ENCODE peak calls at places on chromosome 13, in four cellular contexts. P is AG10803, M is GM12878, D is GM23338. U is an unnamed sample.

GRCh38 chr13:52348081-52348480 is 57.9 kb downstream of the THSD1 start:
- DNase-seq in P (peak), M (no peak), D (no peak), U (peak)

GRCh38 chr13:30978981-30979956 is 46.8 kb downstream of the TEX26 start:
- DNase-seq in P (no peak), M (no peak), D (peak), U (no peak)

GRCh38 chr13:27273658-27274425 is 3.2 kb downstream of the RASL11A start:
- DNase-seq in P (no peak), M (no peak), D (no peak), U (no peak)

GRCh38 chr13:66424417-66424816 is 805.7 kb downstream of the PCDH9 start:
- DNase-seq in P (peak), M (no peak), D (no peak), U (no peak)

GRCh38 chr13:101739382-101740178 is 287.1 kb downstream of the ITGBL1 start:
- DNase-seq in P (no peak), M (peak), D (no peak), U (no peak)

GRCh38 chr13:113116871-113117271 is 5.7 kb upstream of the F10 start:
- DNase-seq in P (no peak), M (no peak), D (no peak), U (no peak)

GRCh38 chr13:46553521-46553885 is 533 bp downstream of the LRCH1 start:
- DNase-seq in P (no peak), M (no peak), D (peak), U (no peak)

GRCh38 chr13:36998624-36999041 is 507 bp downstream of the ALG5 start:
- DNase-seq in P (peak), M (no peak), D (peak), U (no peak)

GRCh38 chr13:29802621-29803020 is 47.8 kb downstream of the UBL3 start:
- DNase-seq in P (peak), M (no peak), D (no peak), U (no peak)

GRCh38 chr13:113407531-113408393 is 43.8 kb upstream of the GRTP1 start:
- DNase-seq in P (no peak), M (no peak), D (no peak), U (no peak)

GRCh38 chr13:78608705-78609463 is 5.5 kb upstream of the POU4F1 start:
- DNase-seq in P (no peak), M (no peak), D (peak), U (no peak)

GRCh38 chr13:112145221-112146072 is 78.5 kb downstream of the SOX1 start:
- DNase-seq in P (no peak), M (no peak), D (no peak), U (no peak)

GRCh38 chr13:99577934-99578917 is 77.0 kb downstream of the TM9SF2 start:
- DNase-seq in P (peak), M (no peak), D (peak), U (no peak)

GRCh38 chr13:69109891-69110525 is 997.6 kb upstream of the ATXN8OS start:
- DNase-seq in P (no peak), M (no peak), D (peak), U (no peak)

GRCh38 chr13:98014766-98015165 is 61.3 kb downstream of the IPO5 start:
- DNase-seq in P (peak), M (no peak), D (no peak), U (peak)

GRCh38 chr13:91017031-91017668 is 330.3 kb upstream of the MIR17HG start:
- DNase-seq in P (peak), M (peak), D (peak), U (no peak)
- TF ChIP-seq CTCF in P (peak), M (peak), D (peak), U (peak)

DNA sequence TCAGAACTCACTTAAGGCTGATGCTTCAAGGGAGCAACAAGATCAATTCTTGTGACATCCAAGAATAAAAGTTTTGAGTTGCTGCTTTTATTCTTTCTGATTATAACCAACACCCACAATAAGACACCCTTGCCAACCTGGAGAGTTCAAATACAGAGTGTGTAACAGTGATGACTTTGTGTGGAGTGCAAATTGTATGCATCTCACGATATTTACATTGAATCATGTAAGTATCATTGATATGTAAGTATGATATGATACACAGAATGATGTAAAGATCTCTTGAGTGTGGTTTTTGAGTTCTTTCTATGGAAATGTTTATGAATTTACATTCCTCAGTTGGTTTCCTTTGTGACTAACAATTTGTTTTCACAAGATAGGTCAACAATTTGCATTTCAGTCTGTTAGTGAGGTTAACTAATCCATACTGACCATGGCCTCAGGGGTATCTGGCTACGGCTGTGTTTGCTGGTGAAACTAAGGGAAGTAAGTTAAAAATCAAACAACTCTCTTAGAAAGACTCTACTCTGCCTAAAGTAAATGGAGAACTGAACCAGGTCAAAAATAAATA is 12.4 kb downstream of the LHFPL6 start:
- DNase-seq in P (no peak), M (no peak), D (no peak), U (no peak)
- H3K4me3 ChIP-seq in P (no peak), M (no peak), D (no peak), U (no peak)

GRCh38 chr13:76826527-76826926 is 59.7 kb downstream of the KCTD12 start:
- DNase-seq in P (no peak), M (no peak), D (no peak), U (no peak)

GRCh38 chr13:76825415-76825814 is 60.8 kb downstream of the KCTD12 start:
- DNase-seq in P (peak), M (no peak), D (no peak), U (no peak)

GRCh38 chr13:76820759-76821158 is 65.4 kb downstream of the KCTD12 start:
- DNase-seq in P (peak), M (no peak), D (peak), U (no peak)

GRCh38 chr13:76823969-76824368 is 62.2 kb downstream of the KCTD12 start:
- DNase-seq in P (peak), M (no peak), D (no peak), U (no peak)

DNA sequence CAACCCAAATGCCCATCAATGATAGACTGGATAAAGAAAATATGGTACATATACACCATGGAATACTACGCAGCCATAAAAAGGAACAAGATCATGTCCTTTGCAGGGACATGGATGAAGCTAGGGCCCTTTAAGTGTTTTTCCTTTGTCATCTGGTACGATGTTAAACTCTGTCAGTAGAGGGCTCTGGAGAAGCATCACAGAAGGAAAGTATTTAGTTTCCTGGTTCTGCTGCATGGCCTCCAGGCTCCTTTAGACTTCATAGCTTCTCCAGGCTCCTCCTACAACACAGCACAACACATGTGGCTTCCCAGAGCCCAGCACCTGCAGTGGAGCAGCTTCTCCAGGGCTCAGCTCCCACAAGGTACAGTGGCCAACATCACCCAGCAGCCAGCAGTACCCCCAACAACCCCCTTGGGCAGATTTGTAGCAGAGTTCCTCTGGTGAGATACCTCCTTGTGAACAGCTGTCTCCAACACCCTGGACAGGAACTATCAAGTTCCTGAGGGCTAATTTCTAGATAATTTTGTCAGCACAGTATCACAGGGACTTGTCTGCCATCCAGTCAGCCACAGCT is 63.4 kb downstream of the KCTD12 start:
- DNase-seq in P (peak), M (no peak), D (no peak), U (no peak)
- TF ChIP-seq CTCF in P (peak), M (peak), D (no peak), U (peak)

GRCh38 chr13:21074601-21075302 is 13.4 kb upstream of the LATS2 start:
- DNase-seq in P (peak), M (no peak), D (no peak), U (no peak)

GRCh38 chr13:21077360-21078353 is 16.3 kb upstream of the LATS2 start:
- DNase-seq in P (no peak), M (no peak), D (no peak), U (no peak)

GRCh38 chr13:21078501-21078900 is 17.1 kb upstream of the LATS2 start:
- DNase-seq in P (peak), M (no peak), D (no peak), U (no peak)

GRCh38 chr13:21075303-21076264 is 14.2 kb upstream of the LATS2 start:
- DNase-seq in P (no peak), M (no peak), D (peak), U (no peak)

DNA sequence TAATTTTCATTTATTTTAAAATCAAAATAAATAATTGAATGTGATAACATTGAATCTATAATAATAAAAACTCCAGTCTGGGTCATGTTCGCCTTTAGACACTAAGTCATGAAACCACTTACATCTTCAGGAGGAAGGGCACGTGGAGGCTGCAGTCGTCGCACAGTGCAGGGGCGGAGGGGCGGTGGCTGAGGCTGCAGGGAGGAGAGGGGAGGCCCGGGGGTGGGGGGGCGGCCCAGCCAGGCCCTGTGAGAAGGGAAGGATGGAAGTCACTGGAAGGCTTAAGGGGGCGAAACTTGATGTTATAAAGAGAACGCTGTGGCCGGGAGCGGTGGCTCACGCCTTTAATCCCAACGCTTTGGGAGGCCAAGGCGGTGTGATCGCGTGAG is 14.9 kb upstream of the LATS2 start:
- DNase-seq in P (no peak), M (no peak), D (peak), U (no peak)
- H3K4me3 ChIP-seq in P (no peak), M (no peak), D (peak), U (no peak)

GRCh38 chr13:44388427-44388826 is 14.8 kb downstream of the SERP2 start:
- DNase-seq in P (no peak), M (no peak), D (peak), U (no peak)
- TF ChIP-seq CTCF in P (no peak), M (no peak), D (no peak), U (no peak)